ENCODE peak calls at places on chromosomes 11 and 22, in six cellular contexts. W, N, G, U, D and L are unnamed samples.

GRCh38 chr22:30340911-30341685 is 14.4 kb upstream of the TBC1D10A start:
- DNase-seq in W (no peak), D (no peak), G (no peak), U (no peak), N (no peak), L (no peak)

GRCh38 chr11:62545437-62546243 is 966 bp downstream of the AHNAK start:
- DNase-seq in W (peak; percentile 97), N (peak; percentile 96), D (peak; percentile 97), U (peak; percentile 89), G (peak; percentile 57), L (peak; percentile 90)

GRCh38 chr22:29385748-29386147 is 2.6 kb downstream of the AP1B1 start:
- DNase-seq in W (no peak), U (no peak), D (no peak), N (no peak), G (no peak), L (no peak)

GRCh38 chr11:96187779-96188624 is 155.0 kb downstream of the MAML2 start:
- DNase-seq in W (peak; percentile 91), N (no peak), D (peak; percentile 30), U (no peak), G (peak; percentile 61), L (no peak)

GRCh38 chr22:29156507-29156906 is 49.2 kb upstream of the EMID1 start:
- DNase-seq in U (no peak), D (no peak), W (peak; percentile 30), N (no peak), G (no peak), L (no peak)

GRCh38 chr11:101456812-101457211 is 127.0 kb downstream of the TRPC6 start:
- DNase-seq in G (no peak), U (no peak), N (no peak), W (peak; percentile 24), D (no peak), L (no peak)

GRCh38 chr11:7673724-7674434 is 579 bp upstream of the CYB5R2 start:
- DNase-seq in U (no peak), D (peak; percentile 56), N (peak; percentile 79), W (peak; percentile 61), G (no peak), L (peak; percentile 67)

GRCh38 chr11:92804388-92804787 is 165.1 kb upstream of the MTNR1B start:
- DNase-seq in U (no peak), N (no peak), W (no peak), D (no peak), G (no peak), L (no peak)

GRCh38 chr11:131932584-131933360 is 562.4 kb downstream of the NTM start:
- DNase-seq in G (no peak), U (no peak), N (no peak), W (no peak), D (no peak), L (peak; percentile 66)

GRCh38 chr22:29205598-29206371 is at the start of gene EMID1:
- DNase-seq in D (peak; percentile 51), N (peak; percentile 84), W (peak; percentile 43), G (no peak), U (no peak), L (no peak)

GRCh38 chr11:81707881-81708280 is 1025.8 kb downstream of the FAM181B start:
- DNase-seq in U (no peak), D (no peak), G (no peak), W (no peak), N (no peak), L (no peak)
- TF ChIP-seq CTCF in U (no peak), D (no peak), G (no peak), W (peak; percentile 17), N (no peak), L (no peak)

GRCh38 chr11:119027561-119028345 is 2.9 kb downstream of the SLC37A4 start:
- DNase-seq in D (no peak), U (no peak), N (no peak), W (no peak), G (no peak), L (no peak)
- H3K4me3 ChIP-seq in D (no peak overlapping the region), U (no peak overlapping the region), N (no peak overlapping the region), W (no peak overlapping the region), G (no peak overlapping the region), L (no peak overlapping the region)

DNA sequence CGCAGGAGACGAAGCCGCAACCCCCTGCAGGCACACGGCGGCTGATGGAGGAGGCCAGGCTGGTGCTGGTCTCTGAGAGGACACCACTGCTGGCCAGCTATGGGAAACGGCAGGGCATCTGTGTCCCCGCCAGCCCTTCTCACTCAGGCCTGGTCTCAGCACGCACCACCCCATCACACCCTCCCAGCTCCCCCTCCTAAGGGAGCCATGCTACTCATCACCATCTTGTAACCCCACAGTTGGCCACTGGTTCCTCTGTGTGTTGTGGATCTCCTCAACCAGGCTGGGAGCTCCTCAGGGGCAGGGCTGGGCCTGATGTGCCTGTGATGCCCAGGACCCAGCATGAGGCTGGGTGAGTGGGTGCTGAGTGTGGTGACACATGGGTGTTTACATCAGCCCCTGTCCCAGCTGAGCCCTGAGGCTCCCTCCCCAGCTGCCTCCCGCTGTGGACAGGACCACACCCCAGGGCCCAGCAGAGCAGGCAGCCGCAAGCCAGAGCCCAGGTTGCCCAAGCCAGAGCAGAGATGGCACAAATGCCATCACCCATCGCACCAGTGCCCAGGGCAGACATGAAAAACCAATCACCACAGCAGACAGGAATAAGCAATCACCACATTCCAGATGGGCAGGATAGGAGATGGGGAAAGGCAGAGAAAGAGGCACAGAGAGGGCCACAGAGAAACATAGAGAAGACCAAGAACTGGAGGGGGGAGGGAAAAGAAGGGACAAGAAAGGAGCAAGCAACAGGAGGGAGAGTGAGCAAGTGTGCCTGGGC is 8.2 kb downstream of the ARVCF start:
- DNase-seq in G (no peak), D (no peak), U (no peak), W (no peak), N (peak; percentile 62), L (no peak)
- TF ChIP-seq CTCF in G (no peak), D (no peak), U (no peak), W (no peak), N (no peak), L (no peak)

GRCh38 chr11:1478544-1478943 is 8.0 kb downstream of the MOB2 start:
- DNase-seq in G (no peak), W (no peak), U (no peak), D (no peak), N (peak; percentile 60), L (no peak)
- H3K4me3 ChIP-seq in G (no peak overlapping the region), W (no peak overlapping the region), U (no peak overlapping the region), D (no peak overlapping the region), N (no peak overlapping the region), L (no peak overlapping the region)

GRCh38 chr11:40118026-40118425 is 1341.4 kb downstream of the LRRC4C start:
- DNase-seq in G (no peak), W (no peak), U (no peak), N (no peak), D (no peak), L (no peak)

GRCh38 chr11:40118780-40119179 is 1340.7 kb downstream of the LRRC4C start:
- DNase-seq in U (no peak), N (no peak), G (no peak), W (no peak), D (no peak), L (peak; percentile 21)
- TF ChIP-seq CTCF in U (no peak), N (no peak), G (no peak), W (no peak), D (no peak), L (no peak)

GRCh38 chr11:33691051-33691864 is 9.4 kb downstream of the C11orf91 start:
- DNase-seq in N (no peak), U (peak; percentile 31), D (peak; percentile 57), G (no peak), W (no peak), L (no peak)

GRCh38 chr11:33689506-33689905 is 11.1 kb downstream of the C11orf91 start:
- DNase-seq in U (no peak), N (peak; percentile 25), W (no peak), D (no peak), G (no peak), L (no peak)

GRCh38 chr11:33689089-33689488 is 11.5 kb downstream of the C11orf91 start:
- DNase-seq in D (no peak), U (no peak), G (no peak), W (no peak), N (no peak), L (no peak)

GRCh38 chr11:33692013-33692504 is 8.6 kb downstream of the C11orf91 start:
- DNase-seq in N (no peak), W (peak; percentile 97), G (peak; percentile 88), D (peak; percentile 63), U (peak; percentile 69), L (no peak)

GRCh38 chr11:33690290-33691050 is 10.2 kb downstream of the C11orf91 start:
- DNase-seq in U (peak; percentile 82), W (peak; percentile 93), D (no peak), G (peak; percentile 98), N (no peak), L (peak; percentile 71)
- H3K4me3 ChIP-seq in U (peak overlapping the region; percentile 6), W (no peak overlapping the region), D (no peak overlapping the region), G (no peak overlapping the region), N (no peak overlapping the region), L (no peak overlapping the region)

GRCh38 chr11:119666061-119666460 is 62.9 kb downstream of the NECTIN1 start:
- DNase-seq in W (no peak), U (no peak), D (no peak), G (no peak), N (no peak), L (no peak)

GRCh38 chr11:119664701-119665420 is 64.1 kb downstream of the NECTIN1 start:
- DNase-seq in N (no peak), G (no peak), W (no peak), U (no peak), D (no peak), L (no peak)

GRCh38 chr11:119668685-119669084 is 60.3 kb downstream of the NECTIN1 start:
- DNase-seq in W (no peak), N (no peak), G (no peak), D (no peak), U (no peak), L (no peak)

GRCh38 chr11:119664063-119664572 is 64.9 kb downstream of the NECTIN1 start:
- DNase-seq in U (no peak), N (no peak), W (no peak), G (no peak), D (no peak), L (peak; percentile 58)

GRCh38 chr11:119666463-119667131 is 62.4 kb downstream of the NECTIN1 start:
- DNase-seq in G (no peak), W (peak; percentile 79), D (peak; percentile 64), N (peak; percentile 94), U (peak; percentile 63), L (peak; percentile 62)
- TF ChIP-seq CTCF in G (peak; percentile 94), W (peak; percentile 91), D (peak; percentile 80), N (peak; percentile 94), U (peak; percentile 74), L (peak; percentile 94)

GRCh38 chr22:45680932-45681700 is 9.5 kb downstream of the ATXN10 start:
- DNase-seq in U (no peak), G (no peak), W (peak; percentile 47), D (no peak), N (no peak), L (no peak)
- H3K4me3 ChIP-seq in U (no peak overlapping the region), G (no peak overlapping the region), W (no peak overlapping the region), D (no peak overlapping the region), N (no peak overlapping the region), L (no peak overlapping the region)

GRCh38 chr11:124801014-124801413 is 808 bp upstream of the MSANTD2 start:
- DNase-seq in U (no peak), N (no peak), G (no peak), W (peak; percentile 62), D (no peak), L (no peak)
- TF ChIP-seq CTCF in U (no peak), N (no peak), G (no peak), W (no peak), D (no peak), L (no peak)